ENCODE peak calls at places on chromosomes 7 and 10, in nine cellular contexts. C, O, L, E, U, P, M, T and F are unnamed samples.

GRCh38 chr10:99540673-99541531 is 8.2 kb downstream of the NKX2-3 start:
- DNase-seq in U (peak), T (no peak), E (peak), M (no peak), P (peak), O (no peak), C (no peak), L (no peak), F (no peak)

GRCh38 chr7:14841850-14842249 is 60.7 kb downstream of the DGKB start:
- DNase-seq in U (no peak), C (no peak), O (no peak), P (no peak), L (no peak), E (no peak), M (no peak), T (no peak), F (no peak)

GRCh38 chr10:30436688-30437038 is 2.7 kb downstream of the MAP3K8 start:
- DNase-seq in M (no peak), E (no peak), C (no peak), O (no peak), L (no peak), T (no peak), U (no peak), P (no peak), F (no peak)

GRCh38 chr7:151351027-151351426 is 9.4 kb downstream of the NUB1 start:
- DNase-seq in O (no peak), T (no peak), C (no peak), U (no peak), M (peak), E (no peak), L (no peak), P (peak), F (no peak)

GRCh38 chr7:122520961-122521555 is 177.9 kb downstream of the RNF133 start:
- DNase-seq in E (no peak), T (no peak), O (no peak), U (no peak), M (no peak), C (no peak), P (no peak), L (no peak), F (no peak)

GRCh38 chr7:130838738-130839137 is 104.7 kb upstream of the KLF14 start:
- DNase-seq in L (no peak), E (no peak), O (peak), C (no peak), P (no peak), M (peak), T (no peak), U (no peak), F (no peak)

GRCh38 chr10:42998481-42999384 is 78.1 kb upstream of the RET start:
- DNase-seq in M (no peak), E (no peak), L (peak), C (no peak), U (no peak), T (no peak), O (no peak), P (no peak), F (no peak)

GRCh38 chr10:75941181-75941580 is 509.8 kb downstream of the LRMDA start:
- DNase-seq in L (no peak), U (no peak), P (no peak), E (no peak), M (no peak), T (no peak), C (no peak), O (no peak), F (no peak)

GRCh38 chr10:110686037-110686436 is 41.9 kb downstream of the RBM20 start:
- DNase-seq in P (no peak), C (no peak), T (no peak), E (no peak), L (no peak), O (no peak), U (no peak), M (no peak), F (no peak)

GRCh38 chr10:59907537-59907917 is 1.2 kb upstream of the CCDC6 start:
- DNase-seq in U (no peak), P (no peak), M (no peak), C (no peak), L (no peak), E (no peak), O (peak), T (no peak), F (no peak)

GRCh38 chr10:49542353-49542752 is 3.4 kb upstream of the ERCC6 start:
- DNase-seq in U (no peak), P (no peak), L (no peak), E (no peak), T (no peak), O (no peak), M (no peak), C (no peak), F (no peak)

GRCh38 chr10:3068968-3069737 is 1.8 kb downstream of the PFKP start:
- DNase-seq in P (peak), T (no peak), M (no peak), O (no peak), E (no peak), C (no peak), L (peak), U (no peak), F (no peak)

GRCh38 chr10:102312683-102313082 is 67.4 kb downstream of the GBF1 start:
- DNase-seq in P (no peak), C (no peak), T (no peak), U (no peak), E (no peak), L (no peak), M (no peak), O (peak), F (no peak)

GRCh38 chr7:2000153-2000687 is 232.5 kb downstream of the MAD1L1 start:
- DNase-seq in E (no peak), O (no peak), C (no peak), U (no peak), M (no peak), P (no peak), T (no peak), L (no peak), F (no peak)

GRCh38 chr10:101062231-101063161 is 707 bp downstream of the KAZALD1 start:
- DNase-seq in U (peak), P (peak), M (peak), T (no peak), E (peak), C (peak), O (peak), L (peak), F (peak)

GRCh38 chr7:10739401-10739800 is 234.3 kb upstream of the PHF14 start:
- DNase-seq in C (no peak), M (no peak), T (no peak), P (no peak), E (no peak), L (no peak), O (no peak), U (no peak), F (no peak)

GRCh38 chr10:61662794-61663259 is at the start of gene CABCOCO1:
- DNase-seq in M (peak), O (peak), U (peak), L (no peak), T (peak), C (peak), P (peak), E (peak), F (no peak)

GRCh38 chr10:86105640-86106039 is 261.0 kb downstream of the GRID1 start:
- DNase-seq in P (no peak), E (no peak), M (no peak), O (no peak), T (no peak), U (no peak), C (no peak), L (no peak), F (no peak)

GRCh38 chr7:18386590-18386989 is 109.0 kb upstream of the HDAC9 start:
- DNase-seq in L (no peak), C (no peak), P (no peak), T (no peak), U (no peak), M (no peak), E (no peak), O (no peak), F (no peak)

GRCh38 chr7:78020131-78020873 is 221.7 kb downstream of the PHTF2 start:
- DNase-seq in L (peak), T (peak), M (peak), O (peak), C (peak), U (peak), P (peak), E (peak), F (peak)

GRCh38 chr10:74824184-74825032 is 2.0 kb upstream of the KAT6B start:
- DNase-seq in U (no peak), M (no peak), O (no peak), L (no peak), T (no peak), P (peak), C (no peak), E (no peak), F (peak)

GRCh38 chr10:97596101-97597055 is 6.9 kb downstream of the C10orf62 start:
- DNase-seq in T (peak), P (no peak), U (peak), L (no peak), O (peak), M (peak), E (no peak), C (peak), F (no peak)

GRCh38 chr10:78263521-78263988 is 229.9 kb downstream of the RPS24 start:
- DNase-seq in O (no peak), T (no peak), C (no peak), U (no peak), E (no peak), M (peak), L (no peak), P (no peak), F (no peak)

GRCh38 chr10:83522456-83522855 is 616.9 kb upstream of the GHITM start:
- DNase-seq in O (no peak), M (no peak), E (no peak), U (no peak), P (no peak), L (no peak), T (no peak), C (no peak), F (no peak)

GRCh38 chr7:55279080-55279845 is 85.9 kb upstream of the LANCL2 start:
- DNase-seq in M (no peak), P (no peak), T (no peak), U (no peak), E (no peak), O (no peak), C (no peak), L (no peak), F (no peak)

GRCh38 chr10:7659560-7659959 is 7.2 kb downstream of the ITIH5 start:
- DNase-seq in U (no peak), E (no peak), T (no peak), C (no peak), O (no peak), M (no peak), L (no peak), P (no peak), F (no peak)

GRCh38 chr10:14039968-14040668 is 290.6 kb downstream of the FRMD4A start:
- DNase-seq in T (no peak), O (no peak), E (no peak), C (no peak), L (no peak), P (no peak), M (no peak), U (no peak), F (no peak)

GRCh38 chr7:117302396-117302795 is 20.5 kb downstream of the WNT2 start:
- DNase-seq in P (no peak), L (no peak), U (no peak), T (no peak), C (no peak), E (no peak), M (no peak), O (no peak), F (no peak)

GRCh38 chr10:51867956-51868355 is 168.6 kb upstream of the CSTF2T start:
- DNase-seq in P (no peak), T (no peak), M (no peak), O (no peak), C (no peak), L (no peak), E (no peak), U (no peak), F (no peak)

GRCh38 chr10:130255777-130256176 is 119.6 kb downstream of the GLRX3 start:
- DNase-seq in T (no peak), P (no peak), U (no peak), L (no peak), M (no peak), C (no peak), E (no peak), O (no peak), F (no peak)

GRCh38 chr7:157843336-157844140 is 506.7 kb downstream of the DNAJB6 start:
- DNase-seq in L (no peak), O (no peak), P (no peak), M (no peak), T (no peak), U (no peak), E (no peak), C (no peak), F (no peak)

GRCh38 chr10:2079603-2080078 is 342.3 kb upstream of the ADARB2 start:
- DNase-seq in L (no peak), T (no peak), M (no peak), O (no peak), E (no peak), C (no peak), P (no peak), U (peak), F (no peak)

GRCh38 chr7:7889791-7890568 is 78.6 kb upstream of the GLCCI1 start:
- DNase-seq in P (no peak), O (no peak), C (no peak), L (no peak), E (no peak), T (no peak), M (no peak), U (no peak), F (no peak)

GRCh38 chr7:114414151-114415053 is at the start of gene FOXP2:
- DNase-seq in E (no peak), P (no peak), C (peak), O (peak), U (no peak), M (peak), L (no peak), T (no peak), F (no peak)

GRCh38 chr10:12774219-12774894 is 227.2 kb downstream of the CCDC3 start:
- DNase-seq in E (no peak), T (no peak), U (no peak), O (no peak), L (no peak), C (no peak), M (no peak), P (no peak), F (no peak)

GRCh38 chr10:110919349-110919931 is at the start of gene SHOC2:
- DNase-seq in L (peak), E (peak), C (no peak), U (peak), O (no peak), M (no peak), P (peak), T (peak), F (peak)

GRCh38 chr10:96496281-96496925 is 17.3 kb downstream of the TLL2 start:
- DNase-seq in E (no peak), O (peak), T (no peak), P (no peak), U (no peak), C (no peak), M (no peak), L (no peak), F (no peak)

GRCh38 chr7:29190349-29191045 is 4.1 kb upstream of the CHN2 start:
- DNase-seq in M (peak), P (no peak), C (no peak), T (no peak), U (peak), O (no peak), L (no peak), E (no peak), F (no peak)

GRCh38 chr7:83162402-83163256 is at the start of gene PCLO:
- DNase-seq in C (no peak), T (peak), M (peak), O (peak), E (peak), U (peak), L (peak), P (peak), F (peak)

DNA sequence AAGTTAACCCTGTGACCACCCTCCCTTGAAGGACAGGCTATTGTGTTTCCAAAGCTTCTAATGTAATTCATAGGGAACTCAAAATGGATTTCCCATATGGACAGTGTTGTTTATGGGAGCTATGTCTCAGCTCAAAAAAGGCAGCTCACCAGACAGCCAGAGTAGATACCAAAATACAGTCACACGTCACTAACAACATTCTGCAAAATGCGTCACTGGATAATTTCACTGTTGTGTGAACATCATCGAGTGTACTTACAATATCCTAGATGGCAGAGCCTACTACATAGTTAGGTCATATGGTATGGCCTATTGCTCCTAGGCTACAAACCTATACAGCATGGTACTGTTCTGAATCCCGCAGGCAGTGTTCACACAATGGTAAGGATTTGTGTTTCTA is 97.4 kb downstream of the AVL9 start:
- DNase-seq in P (no peak), U (no peak), M (no peak), C (no peak), O (no peak), E (no peak), T (no peak), L (no peak), F (no peak)
- TF ChIP-seq POLR2A in P (no peak), U (no peak), M (no peak), C (no peak), O (no peak), E (no peak), T (no peak), L (no peak), F (no peak)

GRCh38 chr10:22251751-22252285 is 34.0 kb upstream of the EBLN1 start:
- DNase-seq in U (peak), T (peak), L (peak), E (peak), O (peak), P (peak), C (peak), M (peak), F (peak)
- TF ChIP-seq POLR2A in U (peak), T (no peak), L (no peak), E (no peak), O (no peak), P (peak), C (no peak), M (no peak), F (no peak)

DNA sequence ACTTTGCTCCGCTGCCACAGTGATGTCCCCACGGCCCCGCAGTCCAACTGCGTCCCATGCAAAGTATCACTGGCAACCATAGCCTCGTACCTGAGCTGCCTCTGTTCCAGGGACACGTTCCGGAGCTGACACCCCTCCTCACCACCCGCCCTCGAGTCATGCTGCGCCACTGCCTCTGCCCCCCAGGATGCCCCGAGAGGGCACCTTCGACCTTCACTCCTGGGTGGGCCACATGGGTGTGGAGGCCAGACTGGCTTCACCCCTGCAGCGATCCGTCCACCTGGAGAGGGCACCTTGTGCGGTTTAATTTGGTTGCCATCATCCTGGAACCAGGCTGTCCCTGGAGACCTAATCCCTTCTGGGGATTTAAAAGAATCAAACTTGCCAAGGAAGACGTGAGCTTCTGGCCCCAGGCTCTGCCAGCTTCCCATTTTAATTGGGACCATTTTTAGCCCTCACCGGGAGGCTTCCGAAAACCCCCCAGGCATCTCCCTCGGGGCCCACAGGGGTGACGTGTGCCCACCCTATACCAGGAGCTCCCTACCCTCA is 19.2 kb upstream of the TNRC18 start:
- DNase-seq in L (no peak), T (no peak), C (no peak), M (no peak), U (no peak), E (no peak), P (no peak), O (no peak), F (no peak)
- TF ChIP-seq POLR2A in L (no peak), T (no peak), C (no peak), M (no peak), U (no peak), E (no peak), P (no peak), O (no peak), F (no peak)

DNA sequence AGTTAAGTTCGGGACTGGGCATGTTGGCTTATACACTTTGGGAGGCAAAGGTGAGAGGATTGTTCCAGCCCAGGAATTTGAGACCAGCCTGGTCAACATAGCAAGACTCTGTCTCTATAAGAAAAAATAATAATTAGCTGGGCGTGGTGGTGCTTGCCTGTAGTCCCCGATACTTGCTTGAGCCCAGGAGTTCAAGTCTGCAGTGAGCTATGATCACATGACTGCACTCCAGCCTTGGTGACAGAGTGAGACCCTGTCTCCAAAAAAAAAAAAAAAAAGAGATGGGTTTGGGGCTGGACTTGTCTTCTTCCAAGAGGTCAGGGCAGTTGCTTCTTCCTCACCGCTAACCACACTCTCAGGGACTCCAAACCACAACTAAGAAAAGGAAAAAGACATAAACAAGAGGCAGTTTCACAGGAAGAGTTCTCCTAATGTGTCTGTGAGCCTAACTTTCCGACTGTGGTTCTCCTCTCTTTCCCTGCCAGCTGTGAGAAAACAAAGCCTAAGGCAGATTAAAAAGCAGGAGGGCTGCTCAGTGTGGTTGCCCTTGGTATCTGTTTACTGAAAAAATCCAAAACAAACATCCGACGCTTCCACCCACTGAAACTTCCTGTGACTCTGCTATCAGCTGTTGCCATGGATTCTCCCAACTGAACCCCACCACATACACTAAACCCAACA is 2.4 kb upstream of the SERPINE1 start:
- DNase-seq in C (no peak), E (no peak), L (no peak), P (no peak), M (peak), O (peak), T (no peak), U (no peak), F (no peak)
- TF ChIP-seq POLR2A in C (no peak), E (no peak), L (no peak), P (no peak), M (no peak), O (no peak), T (no peak), U (no peak), F (no peak)

DNA sequence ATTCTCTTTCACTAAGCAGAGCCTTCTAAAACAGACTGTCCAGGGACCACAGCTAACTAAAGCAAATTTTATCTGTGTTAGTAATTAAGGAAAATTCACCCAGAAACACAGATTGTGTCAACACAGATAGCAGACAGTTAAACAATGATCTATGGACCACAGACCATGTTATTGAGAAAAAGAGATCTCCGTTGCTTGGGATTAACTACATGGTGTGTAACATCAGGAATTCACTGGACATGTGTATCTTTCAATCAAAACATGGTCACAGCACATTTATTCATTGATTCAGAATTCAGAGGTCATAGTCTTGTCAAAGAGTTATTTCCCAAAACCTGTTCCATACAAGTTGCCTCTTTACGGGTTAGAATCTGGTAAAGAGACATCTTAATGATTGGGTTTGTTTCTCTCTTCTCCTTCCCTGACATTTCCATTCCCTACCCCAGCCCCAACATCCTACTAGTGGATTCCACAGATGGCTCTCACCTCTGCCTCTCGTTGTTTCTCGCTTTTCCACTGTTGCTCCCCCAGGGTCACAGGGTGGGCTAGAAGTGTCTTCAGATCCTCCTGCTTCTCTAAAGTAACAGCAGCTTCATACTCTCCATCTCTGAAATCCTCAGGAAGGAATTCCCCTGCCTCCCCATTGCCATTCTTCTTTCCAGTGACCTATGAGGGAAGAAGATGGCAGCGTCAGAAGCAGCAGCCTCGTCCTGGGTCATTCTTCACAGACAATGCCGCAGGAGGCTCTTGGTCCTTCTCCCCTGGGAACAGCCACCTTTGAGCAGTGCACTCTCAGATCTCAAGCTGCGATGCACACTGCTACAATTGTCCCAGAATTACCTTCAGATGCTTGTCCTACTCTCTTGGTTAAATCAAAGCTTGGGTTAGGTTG is 958 bp downstream of the ANKRD1 start:
- DNase-seq in T (no peak), L (no peak), E (no peak), C (no peak), O (peak), P (no peak), U (no peak), M (no peak), F (no peak)
- TF ChIP-seq POLR2A in T (no peak), L (no peak), E (no peak), C (no peak), O (peak), P (no peak), U (no peak), M (no peak), F (no peak)